ENCODE peak calls at places on chromosome 10, in six cellular contexts. One of them, this sample, is unnamed.

GRCh38 chr10:68301790-68302502 is 29.9 kb upstream of the HNRNPH3 start:
- DNase-seq in transverse colon: no peak
- DNase-seq in Panc1: peak
- DNase-seq in stimulated activated CD4-positive, alpha-beta T cell treated with anti-CD3 and anti-CD28 coated beads, Interleukin-12 subunit alpha, Interleukin-12 subunit beta, amount 100 ng/mL, for 24 hours: no peak
- DNase-seq in T-helper 17 cell: no peak
- DNase-seq in T-helper 9 cell: no peak
- DNase-seq in this sample: peak

GRCh38 chr10:112700401-112700800 is 249.6 kb upstream of the TCF7L2 start:
- DNase-seq in transverse colon: no peak
- DNase-seq in T-helper 9 cell: no peak
- DNase-seq in T-helper 17 cell: no peak
- DNase-seq in Panc1: no peak
- DNase-seq in stimulated activated CD4-positive, alpha-beta T cell treated with anti-CD3 and anti-CD28 coated beads, Interleukin-12 subunit alpha, Interleukin-12 subunit beta, amount 100 ng/mL, for 24 hours: no peak
- DNase-seq in this sample: no peak

GRCh38 chr10:20443094-20443493 is 454.0 kb downstream of the NEBL start:
- DNase-seq in transverse colon: no peak
- DNase-seq in stimulated activated CD4-positive, alpha-beta T cell treated with anti-CD3 and anti-CD28 coated beads, Interleukin-12 subunit alpha, Interleukin-12 subunit beta, amount 100 ng/mL, for 24 hours: no peak
- DNase-seq in T-helper 9 cell: no peak
- DNase-seq in T-helper 17 cell: no peak
- DNase-seq in Panc1: no peak
- DNase-seq in this sample: no peak

GRCh38 chr10:119217937-119218579 is 10.7 kb downstream of the GRK5 start:
- DNase-seq in T-helper 9 cell: no peak
- DNase-seq in T-helper 17 cell: no peak
- DNase-seq in stimulated activated CD4-positive, alpha-beta T cell treated with anti-CD3 and anti-CD28 coated beads, Interleukin-12 subunit alpha, Interleukin-12 subunit beta, amount 100 ng/mL, for 24 hours: no peak
- DNase-seq in transverse colon: no peak
- DNase-seq in Panc1: no peak
- DNase-seq in this sample: peak

GRCh38 chr10:24884793-24885192 is 67.6 kb downstream of the PRTFDC1 start:
- DNase-seq in Panc1: no peak
- DNase-seq in transverse colon: no peak
- DNase-seq in T-helper 9 cell: no peak
- DNase-seq in T-helper 17 cell: no peak
- DNase-seq in stimulated activated CD4-positive, alpha-beta T cell treated with anti-CD3 and anti-CD28 coated beads, Interleukin-12 subunit alpha, Interleukin-12 subunit beta, amount 100 ng/mL, for 24 hours: no peak
- DNase-seq in this sample: no peak

GRCh38 chr10:87960230-87960629 is 96.8 kb downstream of the PTEN start:
- DNase-seq in stimulated activated CD4-positive, alpha-beta T cell treated with anti-CD3 and anti-CD28 coated beads, Interleukin-12 subunit alpha, Interleukin-12 subunit beta, amount 100 ng/mL, for 24 hours: no peak
- DNase-seq in T-helper 17 cell: no peak
- DNase-seq in transverse colon: no peak
- DNase-seq in Panc1: peak
- DNase-seq in T-helper 9 cell: no peak
- DNase-seq in this sample: no peak

GRCh38 chr10:103232772-103233488 is 12.8 kb upstream of the RPEL1 start:
- DNase-seq in T-helper 9 cell: no peak
- DNase-seq in T-helper 17 cell: no peak
- DNase-seq in stimulated activated CD4-positive, alpha-beta T cell treated with anti-CD3 and anti-CD28 coated beads, Interleukin-12 subunit alpha, Interleukin-12 subunit beta, amount 100 ng/mL, for 24 hours: no peak
- DNase-seq in Panc1: no peak
- DNase-seq in transverse colon: no peak
- DNase-seq in this sample: peak

GRCh38 chr10:24479806-24480205 is 243.9 kb downstream of the ARHGAP21 start:
- DNase-seq in T-helper 9 cell: no peak
- DNase-seq in stimulated activated CD4-positive, alpha-beta T cell treated with anti-CD3 and anti-CD28 coated beads, Interleukin-12 subunit alpha, Interleukin-12 subunit beta, amount 100 ng/mL, for 24 hours: no peak
- DNase-seq in T-helper 17 cell: no peak
- DNase-seq in transverse colon: no peak
- DNase-seq in Panc1: no peak
- DNase-seq in this sample: no peak

GRCh38 chr10:109427421-109427820 is 495.9 kb downstream of the XPNPEP1 start:
- DNase-seq in Panc1: no peak
- DNase-seq in T-helper 9 cell: no peak
- DNase-seq in T-helper 17 cell: no peak
- DNase-seq in stimulated activated CD4-positive, alpha-beta T cell treated with anti-CD3 and anti-CD28 coated beads, Interleukin-12 subunit alpha, Interleukin-12 subunit beta, amount 100 ng/mL, for 24 hours: no peak
- DNase-seq in transverse colon: no peak
- DNase-seq in this sample: peak